ENCODE peak calls at places on chromosomes 13 and 19, in seven cellular contexts. P is IMR-90, O is tibial artery, N is lung microvascular endothelial cell, D is HTR-8/SVneo, A is amniotic epithelial cell, X is neuronal stem cell. H is an unnamed sample.

GRCh38 chr13:21218351-21219043 is 42.0 kb downstream of the MRPL57 start:
- DNase-seq in A (no peak), D (no peak), N (no peak), P (no peak), X (no peak), O (no peak), H (no peak)

GRCh38 chr13:51681037-51681678 is 96.9 kb downstream of the WDFY2 start:
- DNase-seq in P (peak), D (peak), X (no peak), O (no peak), N (no peak), A (peak), H (no peak)

GRCh38 chr13:42041684-42042035 is 6.8 kb upstream of the DGKH start:
- DNase-seq in D (peak), N (peak), A (peak), X (peak), P (peak), O (peak), H (no peak)

GRCh38 chr19:4914736-4915501 is 5.6 kb downstream of the UHRF1 start:
- DNase-seq in O (no peak), P (peak), N (peak), X (no peak), D (peak), A (peak), H (peak)

GRCh38 chr13:45333973-45334922 is 6.7 kb downstream of the TPT1 start:
- DNase-seq in X (no peak), P (peak), A (peak), N (peak), O (no peak), D (no peak), H (no peak)

GRCh38 chr19:55340144-55340783 is 588 bp downstream of the KMT5C start:
- DNase-seq in X (no peak), N (no peak), P (no peak), D (no peak), A (no peak), O (no peak), H (no peak)

GRCh38 chr13:30718661-30719520 is 16.5 kb upstream of the ALOX5AP start:
- DNase-seq in D (peak), P (peak), X (no peak), A (peak), N (no peak), O (no peak), H (no peak)

GRCh38 chr13:33763021-33763420 is 54.9 kb upstream of the RFC3 start:
- DNase-seq in X (no peak), N (no peak), D (no peak), O (no peak), P (no peak), A (peak), H (no peak)

GRCh38 chr19:47790398-47790814 is 11.9 kb downstream of the SELENOW start:
- DNase-seq in X (peak), D (peak), P (peak), A (peak), O (peak), N (peak), H (no peak)

GRCh38 chr13:34357435-34358232 is 539.7 kb downstream of the RFC3 start:
- DNase-seq in O (no peak), P (peak), A (peak), D (peak), X (no peak), N (peak), H (peak)

GRCh38 chr19:17739121-17739875 is 12.0 kb upstream of the FCHO1 start:
- DNase-seq in N (no peak), X (no peak), A (peak), D (no peak), O (no peak), P (no peak), H (no peak)

GRCh38 chr19:13507053-13507611 is 853 bp upstream of the CACNA1A start:
- DNase-seq in X (peak), O (no peak), D (no peak), P (peak), A (no peak), N (no peak), H (no peak)

GRCh38 chr13:30017880-30018279 is 167.5 kb upstream of the UBL3 start:
- DNase-seq in A (no peak), D (no peak), P (no peak), N (no peak), X (no peak), O (no peak), H (no peak)

GRCh38 chr19:1109697-1110671 is 6.2 kb downstream of the GPX4 start:
- DNase-seq in X (no peak), O (no peak), N (no peak), D (no peak), A (no peak), P (no peak), H (no peak)

GRCh38 chr13:28136916-28137315 is 1.4 kb upstream of the PAN3 start:
- DNase-seq in X (no peak), P (no peak), D (no peak), O (no peak), A (peak), N (no peak), H (no peak)

GRCh38 chr19:5955638-5955935 is 22.4 kb downstream of the RANBP3 start:
- DNase-seq in X (no peak), A (no peak), O (no peak), N (no peak), P (peak), D (no peak), H (no peak)

GRCh38 chr19:40461669-40462221 is 3.8 kb downstream of the BLVRB start:
- DNase-seq in D (no peak), P (no peak), X (no peak), O (no peak), N (no peak), A (no peak), H (no peak)

GRCh38 chr19:10113964-10114650 is 2.6 kb downstream of the P2RY11 start:
- DNase-seq in O (no peak), A (no peak), D (no peak), X (no peak), N (no peak), P (no peak), H (no peak)

GRCh38 chr19:5927439-5927821 is 13.4 kb downstream of the CAPS start:
- DNase-seq in P (no peak), X (no peak), D (no peak), A (no peak), O (no peak), N (no peak), H (no peak)

GRCh38 chr13:114108141-114108761 is 24.2 kb downstream of the RASA3 start:
- DNase-seq in X (no peak), N (no peak), A (no peak), D (no peak), P (no peak), O (peak), H (no peak)

GRCh38 chr13:25807562-25807961 is 244.3 kb downstream of the SHISA2 start:
- DNase-seq in D (no peak), P (no peak), O (no peak), A (no peak), N (no peak), X (no peak), H (no peak)

GRCh38 chr13:76848596-76848995 is 37.6 kb downstream of the KCTD12 start:
- DNase-seq in N (no peak), A (peak), X (no peak), O (peak), P (peak), D (no peak), H (no peak)

H was measured in foreskin melanocyte.